ENCODE peak calls at places on chromosomes 5 and 9, in seven cellular contexts. B is stomach, U is SK-N-SH, E is HepG2, L is suprapubic skin, A is sigmoid colon, F is K562. W is an unnamed sample.

GRCh38 chr5:165405340-165405739 is 1899.9 kb downstream of the MAT2B start:
- DNase-seq in B (no peak), U (no peak), E (no peak), L (no peak), A (no peak), F (no peak), W (no peak)

GRCh38 chr5:55303238-55303690 is 4.2 kb downstream of the DHX29 start:
- DNase-seq in B (no peak), U (no peak), E (no peak), L (no peak), A (no peak), F (no peak), W (no peak)

GRCh38 chr9:98256632-98257218 is 1.3 kb upstream of the TBC1D2 start:
- DNase-seq in B (no peak), U (peak), E (no peak), L (no peak), A (no peak), F (peak), W (no peak)

GRCh38 chr9:76007935-76008334 is 117.5 kb downstream of the PCSK5 start:
- DNase-seq in B (no peak), U (no peak), E (no peak), L (no peak), A (no peak), F (no peak), W (no peak)

GRCh38 chr5:168172718-168173045 is 118.8 kb upstream of the WWC1 start:
- DNase-seq in B (no peak), U (no peak), E (no peak), L (no peak), A (no peak), F (no peak), W (no peak)

GRCh38 chr9:2023532-2023931 is 8.4 kb downstream of the SMARCA2 start:
- DNase-seq in B (no peak), U (no peak), E (no peak), L (no peak), A (no peak), F (no peak), W (no peak)

GRCh38 chr5:21774791-21775190 is 1078.4 kb downstream of the CDH12 start:
- DNase-seq in B (no peak), U (no peak), E (no peak), L (no peak), A (no peak), F (no peak), W (no peak)

GRCh38 chr9:97853844-97854695 is 1.0 kb downstream of the FOXE1 start:
- DNase-seq in B (no peak), U (peak), E (no peak), L (no peak), A (no peak), F (no peak), W (no peak)

GRCh38 chr9:135885100-135885853 is 22.1 kb downstream of the CAMSAP1 start:
- DNase-seq in B (peak), U (peak), E (no peak), L (no peak), A (no peak), F (no peak), W (no peak)

GRCh38 chr9:21408817-21409216 is at the start of gene IFNA8:
- DNase-seq in B (no peak), U (no peak), E (no peak), L (no peak), A (no peak), F (no peak), W (no peak)

GRCh38 chr9:103757062-103757461 is 337.0 kb upstream of the SMC2 start:
- DNase-seq in B (no peak), U (no peak), E (no peak), L (no peak), A (no peak), F (no peak), W (no peak)

GRCh38 chr5:176844706-176845391 is 34.5 kb downstream of the UNC5A start:
- DNase-seq in B (no peak), U (peak), E (no peak), L (no peak), A (no peak), F (no peak), W (no peak)

GRCh38 chr5:8628521-8628920 is 759.6 kb downstream of the MTRR start:
- DNase-seq in B (no peak), U (no peak), E (no peak), L (no peak), A (no peak), F (no peak), W (no peak)

GRCh38 chr5:68456756-68457217 is 241.2 kb downstream of the PIK3R1 start:
- DNase-seq in B (peak), U (no peak), E (peak), L (no peak), A (no peak), F (peak), W (peak)

GRCh38 chr5:23013395-23013994 is 160.4 kb upstream of the CDH12 start:
- DNase-seq in B (no peak), U (no peak), E (no peak), L (no peak), A (no peak), F (no peak), W (no peak)

GRCh38 chr5:132506094-132506692 is 15.6 kb upstream of the IRF1 start:
- DNase-seq in B (no peak), U (peak), E (peak), L (no peak), A (no peak), F (peak), W (peak)

GRCh38 chr5:81768960-81769452 is 18.1 kb upstream of the SSBP2 start:
- DNase-seq in B (no peak), U (no peak), E (peak), L (no peak), A (no peak), F (no peak), W (no peak)

GRCh38 chr5:101458587-101458986 is 555.5 kb upstream of the ST8SIA4 start:
- DNase-seq in B (no peak), U (no peak), E (no peak), L (no peak), A (no peak), F (no peak), W (no peak)

GRCh38 chr9:128091571-128091970 is 23.5 kb downstream of the SLC25A25 start:
- DNase-seq in B (no peak), U (no peak), E (no peak), L (peak), A (no peak), F (no peak), W (no peak)

GRCh38 chr5:180035532-180035931 is 36.0 kb downstream of the RNF130 start:
- DNase-seq in B (no peak), U (no peak), E (no peak), L (no peak), A (no peak), F (no peak), W (no peak)

GRCh38 chr5:127386557-127386956 is 96.0 kb downstream of the MEGF10 start:
- DNase-seq in B (no peak), U (no peak), E (peak), L (no peak), A (no peak), F (no peak), W (no peak)

GRCh38 chr5:67160985-67161384 is 35.6 kb downstream of the CD180 start:
- DNase-seq in B (no peak), U (peak), E (no peak), L (no peak), A (no peak), F (no peak), W (no peak)

GRCh38 chr9:32854271-32854670 is 70.9 kb downstream of the TMEM215 start:
- DNase-seq in B (no peak), U (no peak), E (no peak), L (no peak), A (no peak), F (no peak), W (no peak)

GRCh38 chr5:122259995-122260394 is 52.0 kb upstream of the SNCAIP start:
- DNase-seq in B (no peak), U (no peak), E (peak), L (no peak), A (peak), F (no peak), W (no peak)

GRCh38 chr5:56638768-56639238 is 176.5 kb upstream of the MAP3K1 start:
- DNase-seq in B (no peak), U (no peak), E (no peak), L (no peak), A (no peak), F (no peak), W (no peak)

GRCh38 chr5:14036514-14036913 is 92.0 kb upstream of the DNAH5 start:
- DNase-seq in B (no peak), U (no peak), E (no peak), L (no peak), A (no peak), F (no peak), W (no peak)

GRCh38 chr5:168578006-168578405 is 1.2 kb downstream of the PANK3 start:
- DNase-seq in B (no peak), U (no peak), E (no peak), L (no peak), A (no peak), F (no peak), W (no peak)

GRCh38 chr5:137395011-137395755 is 103.9 kb downstream of the SPOCK1 start:
- DNase-seq in B (no peak), U (peak), E (no peak), L (no peak), A (peak), F (no peak), W (no peak)

GRCh38 chr9:135607401-135608293 is 31.7 kb downstream of the GLT6D1 start:
- DNase-seq in B (peak), U (peak), E (no peak), L (no peak), A (peak), F (no peak), W (no peak)

GRCh38 chr5:111756701-111757581 is at the start of gene NREP:
- DNase-seq in B (peak), U (no peak), E (peak), L (peak), A (peak), F (peak), W (peak)

GRCh38 chr5:173236531-173237501 is 1.8 kb upstream of the NKX2-5 start:
- DNase-seq in B (no peak), U (no peak), E (no peak), L (no peak), A (no peak), F (no peak), W (no peak)

GRCh38 chr5:32076699-32077695 is 97.1 kb downstream of the GOLPH3 start:
- DNase-seq in B (peak), U (peak), E (peak), L (no peak), A (no peak), F (peak), W (peak)

GRCh38 chr9:88011005-88011766 is 36.9 kb upstream of the CDK20 start:
- DNase-seq in B (no peak), U (peak), E (no peak), L (no peak), A (no peak), F (no peak), W (no peak)

GRCh38 chr5:94932259-94932658 is 313.8 kb downstream of the SLF1 start:
- DNase-seq in B (no peak), U (peak), E (no peak), L (no peak), A (no peak), F (no peak), W (no peak)

DNA sequence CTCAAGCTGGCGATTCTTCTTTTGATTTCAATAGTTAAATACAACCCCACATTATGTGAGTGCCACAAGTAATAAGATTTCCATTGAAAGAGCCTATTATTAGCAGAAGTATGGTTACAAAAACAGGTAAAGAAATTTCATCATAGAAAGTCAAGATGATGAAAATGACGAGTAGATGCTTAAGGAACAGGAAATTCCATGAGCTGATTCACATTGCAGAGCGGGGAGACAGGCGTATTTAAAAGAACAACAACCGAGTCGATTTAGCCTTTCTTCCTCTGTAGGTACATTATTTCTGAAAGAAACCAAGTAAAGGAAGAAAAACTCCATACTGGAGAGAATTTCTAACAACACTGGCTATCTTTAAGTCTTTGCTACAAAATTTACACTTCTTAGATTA is 310.4 kb downstream of the SLF1 start:
- DNase-seq in B (no peak), U (no peak), E (no peak), L (no peak), A (no peak), F (no peak), W (no peak)
- TF ChIP-seq POLR2AphosphoS5 in B (no peak), U (no peak), E (no peak), L (no peak), A (no peak), F (no peak), W (no peak)

GRCh38 chr9:35666547-35666946 is 1.6 kb upstream of the ARHGEF39 start:
- DNase-seq in B (no peak), U (no peak), E (no peak), L (no peak), A (no peak), F (no peak), W (no peak)

GRCh38 chr9:35662437-35662836 is 2.6 kb downstream of the ARHGEF39 start:
- DNase-seq in B (no peak), U (no peak), E (no peak), L (no peak), A (no peak), F (no peak), W (no peak)

GRCh38 chr9:35665471-35665818 is 450 bp upstream of the ARHGEF39 start:
- DNase-seq in B (no peak), U (no peak), E (no peak), L (no peak), A (no peak), F (no peak), W (no peak)

GRCh38 chr9:35666045-35666444 is 1.1 kb upstream of the ARHGEF39 start:
- DNase-seq in B (no peak), U (no peak), E (no peak), L (no peak), A (no peak), F (no peak), W (no peak)

GRCh38 chr9:35664531-35665470 is at the start of gene ARHGEF39:
- DNase-seq in B (peak), U (peak), E (peak), L (peak), A (peak), F (peak), W (peak)
- TF ChIP-seq EP300 in B (no peak), U (no peak), E (peak), L (no peak), A (no peak), F (no peak), W (no peak)

GRCh38 chr9:137085918-137086530 is 761 bp upstream of the MAN1B1 start:
- DNase-seq in B (peak), U (peak), E (no peak), L (peak), A (no peak), F (no peak), W (peak)

GRCh38 chr9:137082222-137082924 is 4.4 kb upstream of the MAN1B1 start:
- DNase-seq in B (no peak), U (no peak), E (no peak), L (no peak), A (peak), F (no peak), W (no peak)

GRCh38 chr9:137082925-137083290 is 3.9 kb upstream of the MAN1B1 start:
- DNase-seq in B (no peak), U (no peak), E (no peak), L (no peak), A (peak), F (no peak), W (no peak)

GRCh38 chr9:137084526-137084925 is 2.3 kb upstream of the MAN1B1 start:
- DNase-seq in B (no peak), U (no peak), E (no peak), L (no peak), A (peak), F (no peak), W (no peak)

GRCh38 chr9:137083418-137084004 is 3.3 kb upstream of the MAN1B1 start:
- DNase-seq in B (peak), U (no peak), E (peak), L (no peak), A (peak), F (peak), W (peak)
- TF ChIP-seq POLR2AphosphoS5 in B (no peak), U (peak), E (no peak), L (no peak), A (no peak), F (no peak), W (no peak)

GRCh38 chr5:39742916-39743315 is 318.1 kb upstream of the DAB2 start:
- DNase-seq in B (no peak), U (no peak), E (no peak), L (no peak), A (no peak), F (no peak), W (no peak)
- TF ChIP-seq EP300 in B (no peak), U (no peak), E (no peak), L (no peak), A (no peak), F (no peak), W (no peak)

GRCh38 chr9:14692918-14693861 is at the start of gene ZDHHC21:
- DNase-seq in B (peak), U (peak), E (peak), L (peak), A (peak), F (peak), W (peak)
- TF ChIP-seq POLR2AphosphoS5 in B (peak), U (peak), E (peak), L (no peak), A (no peak), F (no peak), W (peak)

GRCh38 chr9:16461231-16461840 is 409.1 kb downstream of the BNC2 start:
- DNase-seq in B (no peak), U (no peak), E (no peak), L (no peak), A (no peak), F (no peak), W (no peak)
- TF ChIP-seq EP300 in B (no peak), U (no peak), E (no peak), L (no peak), A (no peak), F (no peak), W (no peak)

GRCh38 chr9:89929721-89930480 is 325.1 kb downstream of the GADD45G start:
- DNase-seq in B (no peak), U (peak), E (no peak), L (no peak), A (no peak), F (no peak), W (no peak)
- TF ChIP-seq POLR2AphosphoS5 in B (no peak), U (no peak), E (no peak), L (no peak), A (no peak), F (no peak), W (no peak)

GRCh38 chr5:4571248-4571950 is 568.7 kb upstream of the ADAMTS16 start:
- DNase-seq in B (no peak), U (no peak), E (no peak), L (no peak), A (no peak), F (no peak), W (no peak)

GRCh38 chr5:4572297-4572696 is 567.8 kb upstream of the ADAMTS16 start:
- DNase-seq in B (no peak), U (no peak), E (no peak), L (no peak), A (no peak), F (no peak), W (no peak)

GRCh38 chr5:4572713-4573112 is 567.4 kb upstream of the ADAMTS16 start:
- DNase-seq in B (no peak), U (no peak), E (no peak), L (no peak), A (no peak), F (no peak), W (no peak)

GRCh38 chr5:4575608-4576007 is 564.5 kb upstream of the ADAMTS16 start:
- DNase-seq in B (no peak), U (no peak), E (no peak), L (no peak), A (no peak), F (no peak), W (no peak)

GRCh38 chr5:4570047-4571015 is 569.8 kb upstream of the ADAMTS16 start:
- DNase-seq in B (no peak), U (no peak), E (peak), L (no peak), A (no peak), F (no peak), W (no peak)
- TF ChIP-seq EP300 in B (no peak), U (no peak), E (no peak), L (no peak), A (no peak), F (no peak), W (no peak)

GRCh38 chr9:137129456-137130175 is 9.3 kb upstream of the GRIN1 start:
- DNase-seq in B (peak), U (peak), E (peak), L (peak), A (peak), F (peak), W (peak)

GRCh38 chr9:137128158-137129088 is 10.5 kb upstream of the GRIN1 start:
- DNase-seq in B (no peak), U (peak), E (no peak), L (no peak), A (no peak), F (peak), W (no peak)

GRCh38 chr9:137126786-137127185 is 12.2 kb upstream of the GRIN1 start:
- DNase-seq in B (no peak), U (no peak), E (no peak), L (no peak), A (no peak), F (no peak), W (no peak)

GRCh38 chr9:137129089-137129455 is 9.9 kb upstream of the GRIN1 start:
- DNase-seq in B (peak), U (peak), E (no peak), L (no peak), A (no peak), F (no peak), W (no peak)

GRCh38 chr9:137127301-137128157 is 11.4 kb upstream of the GRIN1 start:
- DNase-seq in B (peak), U (no peak), E (peak), L (no peak), A (no peak), F (peak), W (peak)
- TF ChIP-seq POLR2AphosphoS5 in B (no peak), U (no peak), E (no peak), L (no peak), A (no peak), F (peak), W (no peak)